ENCODE peak calls at places on chromosomes 5 and 9, in eight cellular contexts. One of them, this sample, is unnamed.

GRCh38 chr9:69834056-69834455 is 13.4 kb downstream of the CFAP95 start:
- DNase-seq in AG04450: no peak
- DNase-seq in mammary epithelial cell: no peak
- DNase-seq in astrocyte of the cerebellum: no peak
- DNase-seq in mesothelial cell of epicardium: no peak
- DNase-seq in fibroblast of pulmonary artery: no peak
- DNase-seq in upper lobe of left lung: no peak
- DNase-seq in PC-9: no peak
- DNase-seq in this sample: no peak

GRCh38 chr5:146825033-146825432 is 53.5 kb downstream of the PPP2R2B start:
- DNase-seq in PC-9: peak; percentile 13
- DNase-seq in mesothelial cell of epicardium: peak; percentile 53
- DNase-seq in upper lobe of left lung: no peak
- DNase-seq in mammary epithelial cell: peak; percentile 42
- DNase-seq in AG04450: no peak
- DNase-seq in fibroblast of pulmonary artery: peak; percentile 53
- DNase-seq in astrocyte of the cerebellum: peak; percentile 36
- DNase-seq in this sample: no peak

GRCh38 chr5:172868924-172869565 is 35.0 kb downstream of the ERGIC1 start:
- DNase-seq in AG04450: no peak
- DNase-seq in fibroblast of pulmonary artery: peak; percentile 94
- DNase-seq in PC-9: peak; percentile 63
- DNase-seq in upper lobe of left lung: peak; percentile 94
- DNase-seq in mesothelial cell of epicardium: no peak
- DNase-seq in astrocyte of the cerebellum: peak; percentile 79
- DNase-seq in mammary epithelial cell: peak; percentile 76
- DNase-seq in this sample: no peak

GRCh38 chr9:89177401-89178161 is 1.0 kb downstream of the SHC3 start:
- DNase-seq in upper lobe of left lung: no peak
- DNase-seq in AG04450: no peak
- DNase-seq in PC-9: peak; percentile 39
- DNase-seq in astrocyte of the cerebellum: no peak
- DNase-seq in mesothelial cell of epicardium: no peak
- DNase-seq in fibroblast of pulmonary artery: peak; percentile 36
- DNase-seq in mammary epithelial cell: no peak
- DNase-seq in this sample: no peak

GRCh38 chr9:4497855-4498254 is 7.6 kb downstream of the SLC1A1 start:
- DNase-seq in fibroblast of pulmonary artery: peak; percentile 50
- DNase-seq in mesothelial cell of epicardium: no peak
- DNase-seq in mammary epithelial cell: no peak
- DNase-seq in astrocyte of the cerebellum: no peak
- DNase-seq in PC-9: no peak
- DNase-seq in AG04450: no peak
- DNase-seq in upper lobe of left lung: no peak
- DNase-seq in this sample: no peak

GRCh38 chr5:61623401-61624069 is 291.5 kb downstream of the ZSWIM6 start:
- DNase-seq in astrocyte of the cerebellum: no peak
- DNase-seq in PC-9: no peak
- DNase-seq in mammary epithelial cell: no peak
- DNase-seq in fibroblast of pulmonary artery: no peak
- DNase-seq in upper lobe of left lung: no peak
- DNase-seq in mesothelial cell of epicardium: no peak
- DNase-seq in AG04450: no peak
- DNase-seq in this sample: no peak

GRCh38 chr5:73417307-73418035 is 31.1 kb downstream of the FOXD1 start:
- DNase-seq in mammary epithelial cell: no peak
- DNase-seq in mesothelial cell of epicardium: no peak
- DNase-seq in upper lobe of left lung: no peak
- DNase-seq in PC-9: no peak
- DNase-seq in fibroblast of pulmonary artery: no peak
- DNase-seq in AG04450: no peak
- DNase-seq in astrocyte of the cerebellum: no peak
- DNase-seq in this sample: no peak

GRCh38 chr5:54930736-54931135 is 54.7 kb downstream of the ESM1 start:
- DNase-seq in astrocyte of the cerebellum: no peak
- DNase-seq in upper lobe of left lung: no peak
- DNase-seq in AG04450: no peak
- DNase-seq in fibroblast of pulmonary artery: no peak
- DNase-seq in mammary epithelial cell: no peak
- DNase-seq in PC-9: no peak
- DNase-seq in mesothelial cell of epicardium: no peak
- DNase-seq in this sample: no peak

GRCh38 chr9:98484218-98484617 is 224.5 kb downstream of the GABBR2 start:
- DNase-seq in fibroblast of pulmonary artery: peak; percentile 63
- DNase-seq in mesothelial cell of epicardium: no peak
- DNase-seq in mammary epithelial cell: no peak
- DNase-seq in upper lobe of left lung: no peak
- DNase-seq in AG04450: no peak
- DNase-seq in astrocyte of the cerebellum: no peak
- DNase-seq in PC-9: no peak
- DNase-seq in this sample: no peak

GRCh38 chr5:14258840-14259239 is 115.7 kb downstream of the TRIO start:
- DNase-seq in PC-9: no peak
- DNase-seq in fibroblast of pulmonary artery: no peak
- DNase-seq in upper lobe of left lung: no peak
- DNase-seq in mammary epithelial cell: no peak
- DNase-seq in AG04450: no peak
- DNase-seq in astrocyte of the cerebellum: no peak
- DNase-seq in mesothelial cell of epicardium: no peak
- DNase-seq in this sample: no peak

GRCh38 chr5:139543423-139543991 is 17.6 kb upstream of the UBE2D2 start:
- DNase-seq in mammary epithelial cell: no peak
- DNase-seq in fibroblast of pulmonary artery: peak; percentile 27
- DNase-seq in AG04450: no peak
- DNase-seq in mesothelial cell of epicardium: no peak
- DNase-seq in upper lobe of left lung: peak; percentile 80
- DNase-seq in PC-9: no peak
- DNase-seq in astrocyte of the cerebellum: no peak
- DNase-seq in this sample: peak; percentile 54

GRCh38 chr9:89428222-89428761 is 69.6 kb downstream of the SEMA4D start:
- DNase-seq in AG04450: no peak
- DNase-seq in PC-9: no peak
- DNase-seq in mammary epithelial cell: no peak
- DNase-seq in mesothelial cell of epicardium: no peak
- DNase-seq in fibroblast of pulmonary artery: no peak
- DNase-seq in upper lobe of left lung: no peak
- DNase-seq in astrocyte of the cerebellum: no peak
- DNase-seq in this sample: no peak

GRCh38 chr9:129002989-129003388 is 25.1 kb downstream of the SH3GLB2 start:
- DNase-seq in PC-9: no peak
- DNase-seq in AG04450: no peak
- DNase-seq in fibroblast of pulmonary artery: no peak
- DNase-seq in mesothelial cell of epicardium: no peak
- DNase-seq in upper lobe of left lung: no peak
- DNase-seq in mammary epithelial cell: no peak
- DNase-seq in astrocyte of the cerebellum: no peak
- DNase-seq in this sample: no peak

GRCh38 chr9:126166866-126167265 is 159.8 kb upstream of the MVB12B start:
- DNase-seq in astrocyte of the cerebellum: no peak
- DNase-seq in mammary epithelial cell: no peak
- DNase-seq in PC-9: no peak
- DNase-seq in mesothelial cell of epicardium: no peak
- DNase-seq in AG04450: no peak
- DNase-seq in upper lobe of left lung: no peak
- DNase-seq in fibroblast of pulmonary artery: no peak
- DNase-seq in this sample: no peak

GRCh38 chr5:176810687-176811501 is 535 bp downstream of the UNC5A start:
- DNase-seq in mammary epithelial cell: peak; percentile 26
- DNase-seq in astrocyte of the cerebellum: no peak
- DNase-seq in PC-9: no peak
- DNase-seq in AG04450: no peak
- DNase-seq in fibroblast of pulmonary artery: peak; percentile 2
- DNase-seq in upper lobe of left lung: no peak
- DNase-seq in mesothelial cell of epicardium: no peak
- DNase-seq in this sample: no peak

GRCh38 chr5:53985796-53986195 is 324.6 kb downstream of the ARL15 start:
- DNase-seq in astrocyte of the cerebellum: no peak
- DNase-seq in mesothelial cell of epicardium: no peak
- DNase-seq in AG04450: no peak
- DNase-seq in mammary epithelial cell: no peak
- DNase-seq in fibroblast of pulmonary artery: no peak
- DNase-seq in upper lobe of left lung: no peak
- DNase-seq in PC-9: no peak
- DNase-seq in this sample: no peak

GRCh38 chr5:100799166-100799565 is 103.9 kb downstream of the ST8SIA4 start:
- DNase-seq in AG04450: no peak
- DNase-seq in mesothelial cell of epicardium: no peak
- DNase-seq in astrocyte of the cerebellum: no peak
- DNase-seq in upper lobe of left lung: no peak
- DNase-seq in PC-9: no peak
- DNase-seq in mammary epithelial cell: no peak
- DNase-seq in fibroblast of pulmonary artery: no peak
- DNase-seq in this sample: no peak
- TF ChIP-seq CTCF in AG04450: no peak
- TF ChIP-seq CTCF in mesothelial cell of epicardium: no peak
- TF ChIP-seq CTCF in astrocyte of the cerebellum: no peak
- TF ChIP-seq CTCF in upper lobe of left lung: no peak
- TF ChIP-seq CTCF in PC-9: no peak
- TF ChIP-seq CTCF in mammary epithelial cell: no peak
- TF ChIP-seq CTCF in fibroblast of pulmonary artery: no peak
- TF ChIP-seq CTCF in this sample: no peak

GRCh38 chr5:115626444-115626823 is 598 bp upstream of the TMED7 start:
- DNase-seq in astrocyte of the cerebellum: no peak
- DNase-seq in mammary epithelial cell: no peak
- DNase-seq in mesothelial cell of epicardium: no peak
- DNase-seq in fibroblast of pulmonary artery: no peak
- DNase-seq in upper lobe of left lung: no peak
- DNase-seq in PC-9: no peak
- DNase-seq in AG04450: no peak
- DNase-seq in this sample: no peak

GRCh38 chr5:115624994-115625393 is 842 bp downstream of the TMED7 start:
- DNase-seq in astrocyte of the cerebellum: no peak
- DNase-seq in AG04450: no peak
- DNase-seq in mammary epithelial cell: no peak
- DNase-seq in upper lobe of left lung: no peak
- DNase-seq in mesothelial cell of epicardium: no peak
- DNase-seq in PC-9: no peak
- DNase-seq in fibroblast of pulmonary artery: peak; percentile 8
- DNase-seq in this sample: no peak

GRCh38 chr5:115627295-115627825 is 1.5 kb upstream of the TMED7 start:
- DNase-seq in mammary epithelial cell: no peak
- DNase-seq in PC-9: no peak
- DNase-seq in astrocyte of the cerebellum: no peak
- DNase-seq in fibroblast of pulmonary artery: no peak
- DNase-seq in upper lobe of left lung: no peak
- DNase-seq in mesothelial cell of epicardium: no peak
- DNase-seq in AG04450: no peak
- DNase-seq in this sample: no peak

GRCh38 chr5:115623632-115624031 is 2.2 kb downstream of the TMED7 start:
- DNase-seq in PC-9: no peak
- DNase-seq in astrocyte of the cerebellum: no peak
- DNase-seq in mesothelial cell of epicardium: no peak
- DNase-seq in upper lobe of left lung: no peak
- DNase-seq in AG04450: no peak
- DNase-seq in fibroblast of pulmonary artery: no peak
- DNase-seq in mammary epithelial cell: no peak
- DNase-seq in this sample: no peak

DNA sequence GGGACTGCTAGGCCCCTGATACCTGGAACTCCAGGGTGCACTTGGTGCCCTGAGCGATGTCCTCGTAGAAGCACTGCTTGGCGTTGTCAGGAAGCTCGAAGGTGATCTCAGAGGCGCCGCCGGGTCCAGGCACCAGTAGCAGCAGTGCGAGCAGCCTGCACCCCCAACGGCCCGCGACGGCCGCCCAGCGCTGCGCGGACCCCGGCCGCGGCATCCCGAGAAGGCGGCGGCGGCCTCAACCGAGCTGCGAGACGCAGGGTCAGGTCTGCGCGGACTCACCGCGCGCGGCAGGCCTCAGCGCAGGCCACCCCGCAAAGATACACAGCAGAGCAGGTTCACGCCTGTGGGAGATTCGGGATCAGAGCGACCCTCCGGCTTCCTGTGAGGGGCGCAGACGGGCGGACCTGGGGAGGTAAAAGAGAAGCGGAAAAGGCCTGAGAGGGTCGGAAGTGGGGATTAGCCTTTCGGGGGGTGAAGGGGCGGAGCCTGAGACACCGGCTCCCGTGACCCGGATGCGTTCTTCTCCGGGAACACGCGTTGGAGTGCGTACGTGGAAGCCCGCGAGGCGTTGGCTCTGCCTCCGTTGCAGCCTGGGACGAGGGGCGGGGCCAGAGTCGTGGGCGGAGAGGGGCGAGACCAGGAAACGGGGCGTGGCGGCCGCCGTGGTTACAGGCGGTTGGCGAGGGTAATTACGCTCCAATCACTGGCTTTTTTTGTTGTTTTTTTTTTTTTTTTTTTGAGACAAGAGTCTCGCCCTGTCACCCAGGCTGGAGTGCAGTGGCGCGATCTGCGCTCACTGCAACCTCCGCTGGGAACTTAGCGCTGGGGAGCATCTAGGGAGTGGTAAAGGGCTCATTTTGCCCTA is at the start of gene TMED7:
- DNase-seq in mammary epithelial cell: peak; percentile 98
- DNase-seq in fibroblast of pulmonary artery: peak; percentile 98
- DNase-seq in mesothelial cell of epicardium: peak; percentile 96
- DNase-seq in astrocyte of the cerebellum: peak; percentile 93
- DNase-seq in AG04450: peak; percentile 95
- DNase-seq in PC-9: peak; percentile 98
- DNase-seq in upper lobe of left lung: peak; percentile 100
- DNase-seq in this sample: peak; percentile 96
- TF ChIP-seq CTCF in mammary epithelial cell: no peak
- TF ChIP-seq CTCF in fibroblast of pulmonary artery: no peak
- TF ChIP-seq CTCF in mesothelial cell of epicardium: no peak
- TF ChIP-seq CTCF in astrocyte of the cerebellum: no peak
- TF ChIP-seq CTCF in AG04450: no peak
- TF ChIP-seq CTCF in PC-9: no peak
- TF ChIP-seq CTCF in upper lobe of left lung: no peak
- TF ChIP-seq CTCF in this sample: no peak

GRCh38 chr9:130962418-130963316 is 23.6 kb upstream of the FIBCD1 start:
- DNase-seq in mammary epithelial cell: peak; percentile 91
- DNase-seq in upper lobe of left lung: no peak
- DNase-seq in AG04450: peak; percentile 81
- DNase-seq in mesothelial cell of epicardium: no peak
- DNase-seq in PC-9: peak; percentile 88
- DNase-seq in astrocyte of the cerebellum: peak; percentile 87
- DNase-seq in fibroblast of pulmonary artery: peak; percentile 93
- DNase-seq in this sample: no peak
- TF ChIP-seq CTCF in mammary epithelial cell: peak; percentile 6
- TF ChIP-seq CTCF in upper lobe of left lung: no peak
- TF ChIP-seq CTCF in AG04450: no peak
- TF ChIP-seq CTCF in mesothelial cell of epicardium: no peak
- TF ChIP-seq CTCF in PC-9: no peak
- TF ChIP-seq CTCF in astrocyte of the cerebellum: no peak
- TF ChIP-seq CTCF in fibroblast of pulmonary artery: no peak
- TF ChIP-seq CTCF in this sample: no peak

DNA sequence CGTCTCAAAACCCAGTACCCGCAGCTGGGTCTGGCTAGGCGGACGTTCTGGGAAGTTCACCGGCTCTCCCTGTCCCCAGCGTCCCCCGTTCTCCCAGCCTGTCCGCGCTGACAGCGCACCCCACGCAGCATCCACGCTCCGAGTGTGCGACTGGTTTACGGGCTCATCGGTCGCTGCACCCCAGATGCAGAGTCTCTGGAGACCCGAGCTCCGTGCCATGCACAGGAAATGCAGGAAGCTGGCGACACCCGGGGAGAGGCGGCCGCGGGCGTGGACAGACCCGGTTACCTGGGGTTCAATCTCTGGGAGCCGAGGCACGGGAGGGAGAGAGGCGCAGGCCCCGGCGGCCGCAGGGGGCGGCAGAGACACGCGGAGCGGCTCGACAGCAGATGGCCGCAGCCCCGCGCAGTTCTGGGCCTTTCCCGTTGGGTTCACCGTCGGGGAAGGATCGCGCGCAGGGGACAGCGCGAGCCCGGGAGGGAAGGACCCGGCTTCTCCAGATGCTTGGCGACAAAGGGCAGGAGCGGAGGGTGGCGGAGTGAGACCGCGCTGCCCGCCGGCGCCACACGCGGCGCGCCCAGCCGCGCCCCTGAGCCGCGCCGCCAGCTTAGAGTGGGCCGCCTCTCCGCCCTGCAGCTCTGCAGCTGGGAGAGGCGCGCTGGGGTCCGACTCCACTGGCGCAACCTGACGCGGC is 558 bp downstream of the SHROOM1 start:
- DNase-seq in upper lobe of left lung: peak; percentile 83
- DNase-seq in AG04450: no peak
- DNase-seq in astrocyte of the cerebellum: no peak
- DNase-seq in mesothelial cell of epicardium: peak; percentile 61
- DNase-seq in PC-9: peak; percentile 79
- DNase-seq in fibroblast of pulmonary artery: peak; percentile 67
- DNase-seq in mammary epithelial cell: peak; percentile 67
- DNase-seq in this sample: peak; percentile 65
- TF ChIP-seq CTCF in upper lobe of left lung: peak; percentile 90
- TF ChIP-seq CTCF in AG04450: peak; percentile 92
- TF ChIP-seq CTCF in astrocyte of the cerebellum: peak; percentile 84
- TF ChIP-seq CTCF in mesothelial cell of epicardium: peak; percentile 80
- TF ChIP-seq CTCF in PC-9: peak; percentile 82
- TF ChIP-seq CTCF in fibroblast of pulmonary artery: peak; percentile 73
- TF ChIP-seq CTCF in mammary epithelial cell: peak; percentile 97
- TF ChIP-seq CTCF in this sample: peak; percentile 81

This sample was measured in natural killer cell.